ENCODE peak calls at places on chromosomes 16 and 17, in four cellular contexts. W is HepG2, A is GM12878, K is K562. S is an unnamed sample.

GRCh38 chr17:42457107-42457787 is 1.4 kb upstream of the ATP6V0A1 start:
- DNase-seq in W (no peak), K (no peak), A (peak; percentile 65), S (no peak)

GRCh38 chr17:521561-522325 is 169.1 kb upstream of the RPH3AL start:
- DNase-seq in A (no peak), W (no peak), K (no peak), S (no peak)

GRCh38 chr16:60641067-60641466 is 1395.2 kb downstream of the CDH8 start:
- DNase-seq in W (no peak), K (no peak), A (no peak), S (no peak)

GRCh38 chr17:75645501-75645888 is 12.3 kb downstream of the SMIM5 start:
- DNase-seq in A (no peak), W (no peak), K (no peak), S (no peak)

GRCh38 chr17:30942311-30943079 is 20.8 kb downstream of the ADAP2 start:
- DNase-seq in K (no peak), A (no peak), W (no peak), S (no peak)

GRCh38 chr16:55257971-55258613 is 65.9 kb upstream of the IRX6 start:
- DNase-seq in K (peak; percentile 68), W (peak; percentile 41), A (no peak), S (peak; percentile 86)

GRCh38 chr17:7114241-7114874 is at the start of gene ASGR2:
- DNase-seq in K (no peak), W (peak; percentile 98), A (no peak), S (no peak)

GRCh38 chr17:21372256-21372954 is 3.8 kb upstream of the KCNJ12 start:
- DNase-seq in W (no peak), A (no peak), K (no peak), S (no peak)

GRCh38 chr16:16062023-16062932 is 112.9 kb downstream of the ABCC1 start:
- DNase-seq in A (no peak), W (no peak), K (peak; percentile 22), S (peak; percentile 50)

GRCh38 chr17:3913531-3914318 is 2.5 kb downstream of the P2RX1 start:
- DNase-seq in K (peak; percentile 73), W (peak; percentile 51), A (peak; percentile 56), S (peak; percentile 83)

GRCh38 chr16:65988019-65988418 is 378.5 kb upstream of the CDH5 start:
- DNase-seq in W (no peak), A (no peak), K (no peak), S (no peak)

GRCh38 chr16:85947511-85948509 is 48.8 kb downstream of the IRF8 start:
- DNase-seq in W (no peak), K (no peak), A (peak; percentile 90), S (no peak)

GRCh38 chr17:81439926-81440450 is 44.7 kb downstream of the BAHCC1 start:
- DNase-seq in A (no peak), K (no peak), W (no peak), S (no peak)

GRCh38 chr16:66568355-66568754 is 2.1 kb downstream of the CMTM1 start:
- DNase-seq in A (no peak), W (no peak), K (no peak), S (no peak)

GRCh38 chr16:27083861-27084261 is 17.1 kb downstream of the C16orf82 start:
- DNase-seq in A (no peak), W (no peak), K (peak; percentile 87), S (peak; percentile 64)

GRCh38 chr17:67931227-67931626 is 65.0 kb downstream of the C17orf58 start:
- DNase-seq in A (no peak), K (no peak), W (no peak), S (no peak)

GRCh38 chr17:1398028-1398427 is 2.0 kb downstream of the YWHAE start:
- DNase-seq in A (no peak), W (no peak), K (no peak), S (no peak)

GRCh38 chr16:67504190-67505021 is 21.1 kb upstream of the AGRP start:
- DNase-seq in W (peak; percentile 56), K (peak; percentile 91), A (no peak), S (no peak)

GRCh38 chr16:89375021-89375420 is 115.3 kb downstream of the ANKRD11 start:
- DNase-seq in A (no peak), K (no peak), W (no peak), S (no peak)

GRCh38 chr17:18248300-18248731 is 10.2 kb downstream of the FLII start:
- DNase-seq in K (peak; percentile 77), A (no peak), W (peak; percentile 56), S (peak; percentile 83)

GRCh38 chr17:57939797-57940196 is 15.4 kb downstream of the CUEDC1 start:
- DNase-seq in A (peak; percentile 75), K (peak; percentile 40), W (no peak), S (no peak)

GRCh38 chr17:7721612-7722011 is 4.1 kb downstream of the DNAH2 start:
- DNase-seq in K (no peak), A (no peak), W (no peak), S (no peak)

GRCh38 chr16:24668481-24669001 is 60.9 kb upstream of the TNRC6A start:
- DNase-seq in K (no peak), W (no peak), A (no peak), S (no peak)

GRCh38 chr16:10338426-10338825 is 47.4 kb upstream of the ATF7IP2 start:
- DNase-seq in K (no peak), W (no peak), A (no peak), S (no peak)

GRCh38 chr17:37742114-37742761 is 2.6 kb downstream of the HNF1B start:
- DNase-seq in A (no peak), W (no peak), K (no peak), S (peak; percentile 70)

GRCh38 chr17:8726951-8727555 is 17.6 kb downstream of the CCDC42 start:
- DNase-seq in W (no peak), K (no peak), A (no peak), S (no peak)

GRCh38 chr17:75695830-75696271 is 25.4 kb upstream of the ITGB4 start:
- DNase-seq in A (no peak), W (no peak), K (no peak), S (no peak)

GRCh38 chr16:78709137-78709871 is 609.9 kb downstream of the WWOX start:
- DNase-seq in K (no peak), W (no peak), A (no peak), S (peak; percentile 2)

GRCh38 chr16:69762843-69763556 is 868 bp downstream of the WWP2 start:
- DNase-seq in A (no peak), W (peak; percentile 37), K (peak; percentile 17), S (no peak)

DNA sequence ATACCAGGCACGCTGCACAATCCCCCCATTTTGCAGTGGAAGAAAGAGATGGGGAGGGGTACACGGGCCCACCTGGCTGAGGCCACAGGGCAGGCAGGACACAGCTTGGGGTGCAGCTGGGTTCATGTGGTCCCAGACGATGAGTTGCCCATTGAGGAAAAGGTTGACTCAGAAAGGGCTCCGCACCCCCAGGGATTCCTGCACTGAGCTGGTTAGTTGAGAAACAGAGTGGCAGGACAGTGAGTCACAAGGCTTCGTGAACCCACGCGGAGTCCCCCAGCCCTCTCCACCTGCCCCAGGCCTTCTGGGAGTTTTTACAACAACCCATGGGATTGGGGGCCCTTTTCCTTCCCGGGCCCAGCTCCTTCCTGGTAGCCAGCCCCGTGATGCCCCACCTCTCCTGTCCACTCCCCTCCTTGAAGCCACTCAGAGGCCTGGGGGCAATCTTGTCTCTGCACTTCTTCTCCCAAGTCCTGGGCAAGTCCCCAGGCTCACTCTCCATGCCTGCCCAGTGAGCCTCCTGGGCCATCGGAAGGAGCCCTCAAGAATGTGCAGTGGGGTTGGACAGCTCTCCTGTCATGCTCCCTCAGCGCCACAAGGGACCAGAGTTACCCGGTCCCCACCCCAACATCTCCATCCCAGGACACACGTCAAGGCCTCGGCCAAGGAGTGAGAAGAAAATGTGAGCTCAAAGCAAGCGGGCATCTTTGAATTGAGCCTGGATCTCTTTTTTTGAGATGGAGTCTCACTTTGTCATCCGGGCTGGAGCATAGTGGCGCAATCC is 251.2 kb downstream of the PARN start:
- DNase-seq in K (peak; percentile 47), A (no peak), W (no peak), S (no peak)
- TF ChIP-seq POLR2AphosphoS5 in K (no peak), A (no peak), W (no peak), S (no peak)

DNA sequence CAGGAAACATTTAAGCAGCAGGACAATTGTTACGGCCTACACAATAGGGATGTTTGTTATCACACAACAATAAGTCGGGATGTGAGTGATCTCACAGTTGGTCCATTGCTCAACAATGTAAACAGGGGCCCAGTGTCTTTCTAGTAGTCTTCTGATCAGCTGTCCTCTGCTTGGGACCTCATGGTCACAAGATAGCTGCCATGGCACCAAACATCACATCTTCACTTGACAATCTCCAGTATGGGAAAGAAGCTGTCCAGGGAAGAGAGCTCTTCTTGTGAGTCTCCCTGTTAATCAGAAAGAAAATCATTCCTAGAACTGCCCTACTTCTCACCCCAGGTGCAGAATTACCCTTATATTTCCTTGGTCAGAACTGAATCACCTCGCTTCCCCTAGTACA is 6.3 kb upstream of the GPRC5B start:
- DNase-seq in K (no peak), W (no peak), A (no peak), S (no peak)
- TF ChIP-seq JUNB in K (no peak), W (no peak), A (no peak), S (no peak)

DNA sequence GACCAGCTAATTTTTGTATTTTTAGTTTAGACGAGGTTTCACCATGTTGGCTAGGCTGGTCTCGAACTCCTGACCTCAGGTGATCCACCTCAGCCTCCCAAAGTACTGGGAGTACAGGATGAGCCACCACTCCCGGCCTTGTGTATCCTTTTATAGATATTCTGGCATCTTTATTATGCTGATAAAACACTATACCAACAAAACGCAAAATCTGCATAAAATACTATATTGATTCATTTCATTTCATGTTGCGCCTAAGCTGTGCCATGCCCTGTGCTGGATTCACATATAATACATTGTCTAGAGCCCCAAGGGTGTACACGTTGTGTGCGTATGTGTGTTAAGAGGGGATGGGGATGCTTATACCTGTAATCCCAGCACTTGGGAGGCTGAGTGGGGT is 3.8 kb upstream of the UBE2Z start:
- DNase-seq in K (no peak), W (no peak), A (no peak), S (no peak)
- TF ChIP-seq POLR2AphosphoS5 in K (no peak), W (no peak), A (no peak), S (no peak)

DNA sequence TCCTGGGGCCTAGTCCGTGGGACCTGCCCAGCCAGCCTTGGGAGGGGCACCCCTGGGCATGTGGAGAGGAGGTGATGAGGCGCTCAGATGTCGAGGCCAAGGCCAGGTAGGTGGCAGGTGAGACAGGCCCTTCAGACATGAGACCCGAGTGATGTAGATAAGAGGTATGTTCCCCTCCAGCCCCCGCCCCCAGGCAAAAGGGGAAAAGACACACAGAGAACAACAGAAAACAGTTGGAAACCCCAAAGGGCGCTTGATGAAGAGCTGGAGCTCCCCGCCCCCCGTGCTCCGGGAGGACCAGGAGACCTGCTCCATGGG is 95.4 kb upstream of the CBX4 start:
- DNase-seq in K (no peak), A (no peak), W (no peak), S (no peak)
- TF ChIP-seq JUNB in K (no peak), A (no peak), W (no peak), S (no peak)

DNA sequence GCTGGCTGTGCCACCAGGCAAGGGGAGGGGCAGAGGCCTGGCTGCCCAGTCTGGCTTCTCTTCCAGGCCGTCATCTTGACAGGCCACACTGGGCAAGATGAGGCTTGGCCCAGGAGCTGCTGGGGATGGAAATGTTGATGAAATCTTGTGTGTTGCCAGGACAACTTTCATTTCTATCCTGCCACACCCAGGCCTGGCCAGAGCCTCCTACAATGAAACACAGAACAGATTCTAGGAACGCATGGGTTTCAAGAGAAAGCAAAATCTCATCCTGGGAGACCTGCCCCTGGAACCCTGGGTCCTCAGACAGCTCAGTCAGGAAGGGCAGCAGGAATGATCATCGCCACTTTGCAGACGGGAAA is 9.3 kb downstream of the HEXIM2 start:
- DNase-seq in A (no peak), K (no peak), W (no peak), S (no peak)
- TF ChIP-seq POLR2AphosphoS5 in A (no peak), K (no peak), W (no peak), S (no peak)